ENCODE peak calls at places on chromosomes 4 and X, in nine cellular contexts. One of them, this sample, is unnamed.

GRCh38 chr4:100907465-100908454 is 389.9 kb upstream of the EMCN start:
- DNase-seq in H9: no peak
- DNase-seq in GM23338: no peak
- DNase-seq in MM.1S: no peak
- DNase-seq in IMR-90: peak; percentile 5
- DNase-seq in testis: no peak
- DNase-seq in body of pancreas: no peak
- DNase-seq in psoas muscle: no peak
- DNase-seq in stomach: no peak
- DNase-seq in this sample: peak; percentile 2

GRCh38 chrX:130343411-130343810 is 3.7 kb downstream of the SLC25A14 start:
- DNase-seq in H9: no peak
- DNase-seq in testis: no peak
- DNase-seq in body of pancreas: no peak
- DNase-seq in MM.1S: no peak
- DNase-seq in stomach: no peak
- DNase-seq in GM23338: no peak
- DNase-seq in IMR-90: peak; percentile 10
- DNase-seq in psoas muscle: no peak
- DNase-seq in this sample: no peak

GRCh38 chr4:15396157-15396800 is 31.6 kb upstream of the C1QTNF7 start:
- DNase-seq in body of pancreas: peak; percentile 31
- DNase-seq in stomach: peak; percentile 32
- DNase-seq in IMR-90: peak; percentile 48
- DNase-seq in H9: peak; percentile 76
- DNase-seq in psoas muscle: no peak
- DNase-seq in testis: peak; percentile 70
- DNase-seq in GM23338: peak; percentile 80
- DNase-seq in MM.1S: peak; percentile 68
- DNase-seq in this sample: peak; percentile 54

GRCh38 chrX:85107407-85107806 is 103.7 kb downstream of the APOOL start:
- DNase-seq in stomach: no peak
- DNase-seq in body of pancreas: no peak
- DNase-seq in IMR-90: no peak
- DNase-seq in testis: peak; percentile 16
- DNase-seq in psoas muscle: no peak
- DNase-seq in MM.1S: no peak
- DNase-seq in GM23338: no peak
- DNase-seq in H9: no peak
- DNase-seq in this sample: no peak

GRCh38 chr4:186602978-186603377 is 47.6 kb upstream of the MTNR1A start:
- DNase-seq in testis: no peak
- DNase-seq in H9: no peak
- DNase-seq in body of pancreas: no peak
- DNase-seq in GM23338: no peak
- DNase-seq in stomach: no peak
- DNase-seq in MM.1S: no peak
- DNase-seq in psoas muscle: no peak
- DNase-seq in IMR-90: no peak
- DNase-seq in this sample: no peak

GRCh38 chrX:341541-342101 is 23.0 kb upstream of the GTPBP6 start:
- DNase-seq in MM.1S: no peak
- DNase-seq in body of pancreas: peak; percentile 6
- DNase-seq in testis: no peak
- DNase-seq in psoas muscle: no peak
- DNase-seq in IMR-90: no peak
- DNase-seq in GM23338: no peak
- DNase-seq in stomach: no peak
- DNase-seq in H9: no peak
- DNase-seq in this sample: no peak

GRCh38 chr4:16785800-16786527 is 112.5 kb downstream of the LDB2 start:
- DNase-seq in body of pancreas: no peak
- DNase-seq in H9: no peak
- DNase-seq in testis: no peak
- DNase-seq in IMR-90: peak; percentile 76
- DNase-seq in stomach: no peak
- DNase-seq in GM23338: no peak
- DNase-seq in MM.1S: no peak
- DNase-seq in psoas muscle: no peak
- DNase-seq in this sample: no peak

GRCh38 chr4:1683371-1683902 is 676 bp downstream of the FAM53A start:
- DNase-seq in MM.1S: peak; percentile 12
- DNase-seq in body of pancreas: peak; percentile 25
- DNase-seq in psoas muscle: peak; percentile 49
- DNase-seq in H9: peak; percentile 45
- DNase-seq in testis: peak; percentile 60
- DNase-seq in stomach: no peak
- DNase-seq in GM23338: peak; percentile 49
- DNase-seq in IMR-90: peak; percentile 88
- DNase-seq in this sample: no peak

GRCh38 chr4:108473163-108473720 is 147.1 kb upstream of the RPL34 start:
- DNase-seq in IMR-90: peak; percentile 7
- DNase-seq in psoas muscle: no peak
- DNase-seq in MM.1S: no peak
- DNase-seq in GM23338: no peak
- DNase-seq in body of pancreas: no peak
- DNase-seq in testis: no peak
- DNase-seq in stomach: no peak
- DNase-seq in H9: no peak
- DNase-seq in this sample: no peak

GRCh38 chrX:39896951-39897740 is 200.6 kb downstream of the BCOR start:
- DNase-seq in body of pancreas: peak; percentile 54
- DNase-seq in IMR-90: peak; percentile 62
- DNase-seq in testis: peak; percentile 18
- DNase-seq in stomach: no peak
- DNase-seq in psoas muscle: no peak
- DNase-seq in MM.1S: no peak
- DNase-seq in H9: peak; percentile 82
- DNase-seq in GM23338: peak; percentile 65
- DNase-seq in this sample: peak; percentile 36

GRCh38 chrX:155534800-155535199 is 76.4 kb upstream of the F8A3 start:
- DNase-seq in body of pancreas: no peak
- DNase-seq in IMR-90: no peak
- DNase-seq in testis: no peak
- DNase-seq in stomach: no peak
- DNase-seq in H9: no peak
- DNase-seq in psoas muscle: no peak
- DNase-seq in GM23338: no peak
- DNase-seq in MM.1S: no peak
- DNase-seq in this sample: no peak

GRCh38 chrX:41720125-41720780 is 3.7 kb upstream of the GPR82 start:
- DNase-seq in testis: no peak
- DNase-seq in body of pancreas: no peak
- DNase-seq in psoas muscle: no peak
- DNase-seq in stomach: peak; percentile 28
- DNase-seq in GM23338: no peak
- DNase-seq in IMR-90: peak; percentile 41
- DNase-seq in H9: no peak
- DNase-seq in MM.1S: no peak
- DNase-seq in this sample: no peak

GRCh38 chrX:70033348-70033747 is 16.4 kb downstream of the AWAT2 start:
- DNase-seq in testis: peak; percentile 51
- DNase-seq in psoas muscle: no peak
- DNase-seq in IMR-90: peak; percentile 21
- DNase-seq in body of pancreas: no peak
- DNase-seq in GM23338: peak; percentile 76
- DNase-seq in MM.1S: no peak
- DNase-seq in stomach: peak; percentile 46
- DNase-seq in H9: peak; percentile 73
- DNase-seq in this sample: peak; percentile 27

GRCh38 chr4:108361886-108362285 is 193.2 kb upstream of the LEF1 start:
- DNase-seq in H9: no peak
- DNase-seq in body of pancreas: no peak
- DNase-seq in psoas muscle: no peak
- DNase-seq in MM.1S: no peak
- DNase-seq in GM23338: no peak
- DNase-seq in IMR-90: no peak
- DNase-seq in stomach: no peak
- DNase-seq in testis: no peak
- DNase-seq in this sample: no peak

GRCh38 chrX:13638826-13639225 is 14.1 kb upstream of the TCEANC start:
- DNase-seq in body of pancreas: no peak
- DNase-seq in psoas muscle: no peak
- DNase-seq in MM.1S: no peak
- DNase-seq in testis: no peak
- DNase-seq in GM23338: no peak
- DNase-seq in stomach: no peak
- DNase-seq in H9: no peak
- DNase-seq in IMR-90: no peak
- DNase-seq in this sample: no peak

DNA sequence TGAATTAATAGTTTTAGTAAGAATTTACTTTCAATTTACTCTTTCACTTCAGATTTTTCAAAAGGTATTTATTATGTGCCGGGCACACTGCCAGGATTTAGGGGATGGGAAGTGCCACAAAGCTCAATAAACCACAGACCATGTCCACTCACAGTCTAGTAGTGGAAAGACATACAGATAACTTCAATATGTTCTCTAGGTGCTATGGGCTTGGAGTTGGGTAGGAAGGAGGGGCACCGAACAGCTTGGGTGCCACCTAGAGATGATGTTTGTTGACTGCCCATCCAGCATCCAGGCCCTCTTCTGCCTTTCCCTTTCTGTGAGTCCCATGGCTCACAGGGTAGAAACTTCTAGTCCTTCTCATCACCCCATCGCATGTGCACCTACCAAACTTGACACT is 17.8 kb downstream of the MFAP3L start:
- DNase-seq in GM23338: no peak
- DNase-seq in IMR-90: no peak
- DNase-seq in body of pancreas: no peak
- DNase-seq in H9: no peak
- DNase-seq in MM.1S: peak; percentile 66
- DNase-seq in stomach: no peak
- DNase-seq in psoas muscle: no peak
- DNase-seq in testis: no peak
- DNase-seq in this sample: no peak
- TF ChIP-seq CTCF in GM23338: no peak
- TF ChIP-seq CTCF in IMR-90: no peak
- TF ChIP-seq CTCF in body of pancreas: no peak
- TF ChIP-seq CTCF in H9: no peak
- TF ChIP-seq CTCF in MM.1S: peak; percentile 40
- TF ChIP-seq CTCF in stomach: no peak
- TF ChIP-seq CTCF in psoas muscle: no peak
- TF ChIP-seq CTCF in testis: no peak
- TF ChIP-seq CTCF in this sample: no peak

DNA sequence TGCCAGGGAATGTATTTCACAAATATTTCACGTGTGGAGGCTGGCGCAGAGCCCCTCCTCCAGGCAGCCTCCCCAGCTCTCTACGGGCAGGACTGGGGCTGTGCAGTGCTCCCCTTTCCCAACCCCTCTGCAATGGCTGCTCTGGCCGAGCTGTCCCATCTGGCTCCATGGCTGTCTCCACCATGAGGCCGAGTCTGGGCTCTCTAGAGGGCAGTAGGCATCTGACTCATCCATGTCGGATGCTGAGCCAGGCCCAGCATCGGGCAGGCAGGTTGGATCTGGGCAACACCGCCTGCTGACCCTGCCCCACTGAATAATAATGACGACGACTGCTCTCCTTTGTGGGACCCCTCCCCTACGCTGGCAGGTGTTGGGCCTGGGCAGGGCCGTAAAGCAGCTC is 11.0 kb upstream of the SH3TC1 start:
- DNase-seq in GM23338: no peak
- DNase-seq in H9: no peak
- DNase-seq in psoas muscle: no peak
- DNase-seq in body of pancreas: no peak
- DNase-seq in IMR-90: no peak
- DNase-seq in testis: no peak
- DNase-seq in stomach: no peak
- DNase-seq in MM.1S: no peak
- DNase-seq in this sample: no peak
- H3K4me1 ChIP-seq in GM23338: no peaks in the 10 kb centered on the region
- H3K4me1 ChIP-seq in H9: no peaks in the 10 kb centered on the region
- H3K4me1 ChIP-seq in psoas muscle: peaks cover 45% of the 10 kb centered on the region
- H3K4me1 ChIP-seq in body of pancreas: peaks cover 18% of the 10 kb centered on the region
- H3K4me1 ChIP-seq in IMR-90: peaks cover 7% of the 10 kb centered on the region
- H3K4me1 ChIP-seq in testis: no peaks in the 10 kb centered on the region
- H3K4me1 ChIP-seq in stomach: peaks cover 49% of the 10 kb centered on the region
- H3K4me1 ChIP-seq in MM.1S: peaks cover 15% of the 10 kb centered on the region
- H3K4me1 ChIP-seq in this sample: peaks cover 20% of the 10 kb centered on the region

GRCh38 chr4:24089831-24090531 is 200.1 kb upstream of the PPARGC1A start:
- DNase-seq in MM.1S: no peak
- DNase-seq in psoas muscle: no peak
- DNase-seq in stomach: no peak
- DNase-seq in GM23338: no peak
- DNase-seq in IMR-90: peak; percentile 90
- DNase-seq in body of pancreas: no peak
- DNase-seq in H9: no peak
- DNase-seq in testis: no peak
- DNase-seq in this sample: no peak
- TF ChIP-seq CTCF in MM.1S: no peak
- TF ChIP-seq CTCF in psoas muscle: no peak
- TF ChIP-seq CTCF in stomach: no peak
- TF ChIP-seq CTCF in GM23338: no peak
- TF ChIP-seq CTCF in IMR-90: peak; percentile 11
- TF ChIP-seq CTCF in body of pancreas: no peak
- TF ChIP-seq CTCF in H9: peak; percentile 12
- TF ChIP-seq CTCF in testis: no peak
- TF ChIP-seq CTCF in this sample: no peak

GRCh38 chr4:176274441-176274840 is 5.4 kb upstream of the ASB5 start:
- DNase-seq in GM23338: no peak
- DNase-seq in body of pancreas: no peak
- DNase-seq in H9: no peak
- DNase-seq in stomach: no peak
- DNase-seq in psoas muscle: no peak
- DNase-seq in IMR-90: no peak
- DNase-seq in MM.1S: no peak
- DNase-seq in testis: no peak
- DNase-seq in this sample: no peak
- H3K4me1 ChIP-seq in GM23338: no peaks in the 10 kb centered on the region
- H3K4me1 ChIP-seq in body of pancreas: peaks cover 5% of the 10 kb centered on the region
- H3K4me1 ChIP-seq in H9: no peaks in the 10 kb centered on the region
- H3K4me1 ChIP-seq in stomach: no peaks in the 10 kb centered on the region
- H3K4me1 ChIP-seq in psoas muscle: peaks cover 41% of the 10 kb centered on the region
- H3K4me1 ChIP-seq in IMR-90: peaks cover 8% of the 10 kb centered on the region
- H3K4me1 ChIP-seq in MM.1S: no peaks in the 10 kb centered on the region
- H3K4me1 ChIP-seq in testis: no peaks in the 10 kb centered on the region
- H3K4me1 ChIP-seq in this sample: no peaks in the 10 kb centered on the region

GRCh38 chr4:139188648-139189416 is 11.8 kb upstream of the ELF2 start:
- DNase-seq in GM23338: no peak
- DNase-seq in psoas muscle: no peak
- DNase-seq in IMR-90: no peak
- DNase-seq in MM.1S: no peak
- DNase-seq in testis: no peak
- DNase-seq in H9: no peak
- DNase-seq in stomach: no peak
- DNase-seq in body of pancreas: no peak
- DNase-seq in this sample: no peak

GRCh38 chr4:139189417-139189749 is 12.4 kb upstream of the ELF2 start:
- DNase-seq in stomach: no peak
- DNase-seq in body of pancreas: no peak
- DNase-seq in testis: no peak
- DNase-seq in H9: no peak
- DNase-seq in IMR-90: no peak
- DNase-seq in psoas muscle: no peak
- DNase-seq in GM23338: no peak
- DNase-seq in MM.1S: no peak
- DNase-seq in this sample: no peak

GRCh38 chr4:139184129-139184528 is 7.1 kb upstream of the ELF2 start:
- DNase-seq in testis: no peak
- DNase-seq in H9: no peak
- DNase-seq in IMR-90: peak; percentile 70
- DNase-seq in stomach: no peak
- DNase-seq in GM23338: no peak
- DNase-seq in psoas muscle: no peak
- DNase-seq in MM.1S: peak; percentile 68
- DNase-seq in body of pancreas: no peak
- DNase-seq in this sample: no peak
- TF ChIP-seq CTCF in testis: no peak
- TF ChIP-seq CTCF in H9: no peak
- TF ChIP-seq CTCF in IMR-90: peak; percentile 50
- TF ChIP-seq CTCF in stomach: no peak
- TF ChIP-seq CTCF in GM23338: no peak
- TF ChIP-seq CTCF in psoas muscle: peak; percentile 4
- TF ChIP-seq CTCF in MM.1S: peak; percentile 46
- TF ChIP-seq CTCF in body of pancreas: peak; percentile 26
- TF ChIP-seq CTCF in this sample: no peak

This sample was measured in Caco-2.